ENCODE peak calls at places on chromosomes 4 and X, in four cellular contexts. K is K562, T is HepG2, H is GM12878. Z is an unnamed sample.

GRCh38 chr4:112073201-112073600 is 72.1 kb upstream of the FAM241A start:
- DNase-seq in K (no peak), T (no peak), H (no peak), Z (no peak)

GRCh38 chr4:75671802-75672421 is 1.3 kb downstream of the G3BP2 start:
- DNase-seq in K (no peak), T (no peak), H (no peak), Z (no peak)

GRCh38 chr4:184310171-184310567 is 92.5 kb upstream of the ENPP6 start:
- DNase-seq in K (peak), T (no peak), H (no peak), Z (no peak)

GRCh38 chr4:3257125-3257690 is 8.2 kb downstream of the MSANTD1 start:
- DNase-seq in K (no peak), T (no peak), H (no peak), Z (no peak)

GRCh38 chr4:157804986-157805385 is 367.8 kb downstream of the GASK1B start:
- DNase-seq in K (no peak), T (peak), H (no peak), Z (no peak)

GRCh38 chrX:115378471-115378870 is 89.0 kb downstream of the LUZP4 start:
- DNase-seq in K (no peak), T (no peak), H (no peak), Z (no peak)

GRCh38 chr4:108359130-108359709 is 190.5 kb upstream of the LEF1 start:
- DNase-seq in K (no peak), T (no peak), H (no peak), Z (no peak)

GRCh38 chrX:136528645-136529315 is 3.2 kb upstream of the VGLL1 start:
- DNase-seq in K (peak), T (no peak), H (no peak), Z (no peak)

GRCh38 chrX:75547783-75548182 is 24.9 kb upstream of the ZDHHC15 start:
- DNase-seq in K (no peak), T (no peak), H (no peak), Z (no peak)

GRCh38 chrX:152640039-152640818 is 2.5 kb downstream of the GABRQ start:
- DNase-seq in K (peak), T (no peak), H (no peak), Z (no peak)

GRCh38 chr4:106201373-106201772 is 114.6 kb downstream of the TBCK start:
- DNase-seq in K (peak), T (peak), H (no peak), Z (peak)

GRCh38 chr4:79217043-79217442 is 108.8 kb downstream of the NAA11 start:
- DNase-seq in K (no peak), T (no peak), H (no peak), Z (no peak)

GRCh38 chrX:2391869-2392606 is 108.7 kb downstream of the DHRSX start:
- DNase-seq in K (no peak), T (peak), H (no peak), Z (no peak)

GRCh38 chrX:110915120-110915519 is 119.5 kb upstream of the CHRDL1 start:
- DNase-seq in K (no peak), T (no peak), H (no peak), Z (no peak)

GRCh38 chr4:55947254-55947882 is 1.4 kb upstream of the CEP135 start:
- DNase-seq in K (peak), T (no peak), H (peak), Z (no peak)

GRCh38 chrX:9311411-9312160 is 153.3 kb upstream of the TBL1X start:
- DNase-seq in K (no peak), T (no peak), H (no peak), Z (no peak)

GRCh38 chrX:9312922-9313867 is 151.7 kb upstream of the TBL1X start:
- DNase-seq in K (peak), T (peak), H (no peak), Z (peak)

GRCh38 chrX:9308426-9308825 is 156.4 kb upstream of the TBL1X start:
- DNase-seq in K (no peak), T (no peak), H (no peak), Z (no peak)

GRCh38 chrX:9315086-9315485 is 149.8 kb upstream of the TBL1X start:
- DNase-seq in K (no peak), T (no peak), H (no peak), Z (no peak)

GRCh38 chrX:9310596-9310995 is 154.3 kb upstream of the TBL1X start:
- DNase-seq in K (no peak), T (no peak), H (no peak), Z (no peak)
- TF ChIP-seq NFIC in K (no peak), T (no peak), H (no peak), Z (no peak)

GRCh38 chrX:71661919-71662318 is 5.4 kb upstream of the LOC101059915 start:
- DNase-seq in K (no peak), T (no peak), H (no peak), Z (no peak)

GRCh38 chrX:71660562-71661416 is 6.6 kb upstream of the LOC101059915 start:
- DNase-seq in K (no peak), T (no peak), H (no peak), Z (no peak)

GRCh38 chrX:71657267-71657666 is 10.1 kb upstream of the LOC101059915 start:
- DNase-seq in K (peak), T (no peak), H (no peak), Z (no peak)

GRCh38 chrX:71659342-71659741 is 8.0 kb upstream of the LOC101059915 start:
- DNase-seq in K (no peak), T (no peak), H (no peak), Z (no peak)

GRCh38 chrX:71659959-71660358 is 7.4 kb upstream of the LOC101059915 start:
- DNase-seq in K (no peak), T (no peak), H (no peak), Z (no peak)
- TF ChIP-seq ZBTB33 in K (no peak), T (no peak), H (no peak), Z (no peak)

GRCh38 chr4:138981930-138982390 is 33.6 kb upstream of the NOCT start:
- DNase-seq in K (no peak), T (peak), H (no peak), Z (no peak)
- TF ChIP-seq NFIC in K (no peak), T (no peak), H (no peak), Z (no peak)

GRCh38 chr4:37685211-37685725 is 908 bp downstream of the RELL1 start:
- DNase-seq in K (peak), T (no peak), H (no peak), Z (no peak)

GRCh38 chr4:37684154-37684553 is 2.0 kb downstream of the RELL1 start:
- DNase-seq in K (no peak), T (no peak), H (no peak), Z (no peak)

GRCh38 chr4:37685726-37686372 is 327 bp downstream of the RELL1 start:
- DNase-seq in K (peak), T (no peak), H (no peak), Z (peak)

GRCh38 chr4:37680089-37680488 is 6.1 kb downstream of the RELL1 start:
- DNase-seq in K (no peak), T (no peak), H (no peak), Z (no peak)

DNA sequence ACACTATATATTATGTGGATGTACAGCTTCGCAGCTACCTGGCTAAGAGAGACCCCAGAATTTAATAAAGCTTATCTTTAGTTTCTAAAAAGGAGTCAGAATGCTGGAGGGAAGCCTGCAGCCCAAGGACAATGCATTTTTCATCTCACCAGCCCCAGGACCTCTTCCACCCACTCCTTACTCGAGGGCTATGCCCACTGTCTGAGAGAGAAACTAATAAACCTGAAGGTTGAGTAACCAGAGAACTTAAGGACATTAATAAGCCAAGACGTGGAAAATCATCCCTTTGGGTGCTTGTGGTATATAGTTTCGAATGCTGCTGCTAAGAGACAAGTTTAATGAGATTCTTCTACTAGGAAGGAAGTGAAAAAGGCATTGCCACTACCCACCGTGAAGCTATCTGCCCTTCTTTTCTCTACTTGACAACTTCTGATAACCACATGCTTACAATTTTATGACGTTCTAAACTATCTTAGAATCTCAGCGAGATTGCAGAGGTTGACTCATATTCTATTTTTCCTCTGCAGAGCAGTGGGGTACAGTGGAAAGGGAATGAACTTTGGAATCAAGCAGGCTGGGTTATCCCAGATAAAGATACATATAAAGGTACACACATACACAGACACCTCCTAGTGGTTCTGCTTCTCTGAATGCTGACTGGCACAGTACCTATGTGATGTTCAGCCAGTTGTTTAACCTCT is 3.3 kb downstream of the RELL1 start:
- DNase-seq in K (no peak), T (peak), H (peak), Z (no peak)
- TF ChIP-seq ZBTB33 in K (no peak), T (no peak), H (no peak), Z (no peak)

GRCh38 chr4:173845580-173845979 is 315.6 kb upstream of the HAND2 start:
- DNase-seq in K (no peak), T (no peak), H (no peak), Z (no peak)
- TF ChIP-seq NFIC in K (no peak), T (no peak), H (no peak), Z (no peak)

GRCh38 chr4:153142700-153143438 is 61.4 kb upstream of the TRIM2 start:
- DNase-seq in K (peak), T (peak), H (no peak), Z (peak)
- TF ChIP-seq ZBTB33 in K (no peak), T (no peak), H (no peak), Z (no peak)